ENCODE peak calls at places on chromosomes 3 and 15, in four cellular contexts. M, H, L and U are unnamed samples.

GRCh38 chr15:75348034-75348562 is 1.3 kb downstream of the NEIL1 start:
- DNase-seq in L (no peak), H (no peak), M (peak; percentile 64), U (peak; percentile 19)

GRCh38 chr3:36524560-36524959 is 144.3 kb downstream of the STAC start:
- DNase-seq in M (no peak), H (no peak), L (no peak), U (no peak)

GRCh38 chr3:120741837-120742197 is 499 bp downstream of the RABL3 start:
- DNase-seq in L (peak; percentile 26), H (peak; percentile 18), M (no peak), U (no peak)

GRCh38 chr3:126664591-126665214 is 9.8 kb upstream of the TXNRD3 start:
- DNase-seq in L (no peak), M (no peak), H (no peak), U (no peak)

GRCh38 chr15:45720183-45720582 is 85.4 kb downstream of the SQOR start:
- DNase-seq in M (no peak), L (no peak), H (no peak), U (no peak)

GRCh38 chr3:48276856-48277641 is 36.1 kb downstream of the ZNF589 start:
- DNase-seq in M (no peak), H (no peak), L (no peak), U (no peak)

GRCh38 chr3:121736112-121736511 is 13.4 kb downstream of the GOLGB1 start:
- DNase-seq in M (no peak), L (no peak), H (no peak), U (no peak)

GRCh38 chr3:60301142-60301541 is 950.1 kb downstream of the FHIT start:
- DNase-seq in H (no peak), M (no peak), L (no peak), U (no peak)

GRCh38 chr3:52882377-52882776 is 15.0 kb downstream of the STIMATE start:
- DNase-seq in L (no peak), H (no peak), M (no peak), U (no peak)

GRCh38 chr3:172315401-172316091 is 132.7 kb downstream of the GHSR start:
- DNase-seq in H (peak; percentile 35), L (no peak), M (no peak), U (peak; percentile 56)

GRCh38 chr15:81758789-81759188 is 287.0 kb downstream of the MEX3B start:
- DNase-seq in H (no peak), M (no peak), L (no peak), U (no peak)

GRCh38 chr3:158127250-158128219 is 17.6 kb downstream of the RSRC1 start:
- DNase-seq in L (no peak), H (no peak), M (no peak), U (no peak)

GRCh38 chr3:114290911-114291901 is 2.6 kb upstream of the TIGIT start:
- DNase-seq in M (peak; percentile 100), L (peak; percentile 79), H (peak; percentile 44), U (peak; percentile 50)

GRCh38 chr15:42140383-42141070 is 15.9 kb downstream of the PLA2G4F start:
- DNase-seq in H (no peak), M (no peak), L (no peak), U (no peak)

GRCh38 chr3:37969601-37970100 is 20.9 kb upstream of the VILL start:
- DNase-seq in M (no peak), H (no peak), L (no peak), U (no peak)

GRCh38 chr3:151135548-151136337 is 50.3 kb downstream of the MED12L start:
- DNase-seq in H (no peak), M (no peak), L (no peak), U (no peak)

GRCh38 chr3:88807471-88808090 is 299.8 kb upstream of the EPHA3 start:
- DNase-seq in H (no peak), M (no peak), L (no peak), U (no peak)

GRCh38 chr15:58224068-58224467 is 85.9 kb downstream of the AQP9 start:
- DNase-seq in H (no peak), M (no peak), L (no peak), U (peak; percentile 38)

GRCh38 chr3:151319613-151320012 is 3.0 kb upstream of the GPR87 start:
- DNase-seq in M (no peak), L (no peak), H (no peak), U (no peak)

GRCh38 chr3:65538101-65538500 is 500.6 kb downstream of the MAGI1 start:
- DNase-seq in L (no peak), H (no peak), M (no peak), U (no peak)

GRCh38 chr3:141945726-141946125 is 69.3 kb downstream of the ATP1B3 start:
- DNase-seq in M (peak; percentile 53), L (no peak), H (no peak), U (no peak)

GRCh38 chr15:68614621-68615035 is 35.8 kb downstream of the CORO2B start:
- DNase-seq in H (no peak), L (no peak), M (peak; percentile 78), U (no peak)

DNA sequence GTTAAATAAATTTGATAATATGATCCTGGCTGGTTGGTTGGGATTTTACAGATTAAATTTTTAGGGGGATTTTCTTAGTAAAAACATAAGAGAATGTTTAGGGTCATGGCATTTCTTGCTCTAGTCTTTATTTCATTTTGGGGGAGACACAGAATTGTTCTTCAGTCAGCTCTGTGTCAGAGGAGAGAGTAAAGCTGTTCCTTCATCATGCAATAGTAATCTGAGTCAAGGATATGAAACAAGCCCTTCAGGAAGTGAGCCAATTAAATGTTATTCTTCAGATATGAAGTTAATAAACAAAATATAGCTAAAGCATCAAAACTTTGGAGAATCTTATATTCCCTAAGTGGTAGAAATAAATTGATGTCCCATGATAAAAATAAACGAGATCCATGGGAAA is 22.9 kb upstream of the SLC4A7 start:
- DNase-seq in H (no peak), M (no peak), L (no peak), U (no peak)
- TF ChIP-seq MAX in H (no peak), M (no peak), L (no peak), U (no peak)

GRCh38 chr3:134794323-134794722 is 737 bp upstream of the EPHB1 start:
- DNase-seq in L (no peak), M (no peak), H (no peak), U (no peak)

GRCh38 chr3:134795776-134796312 is 784 bp downstream of the EPHB1 start:
- DNase-seq in H (no peak), M (peak; percentile 81), L (no peak), U (no peak)

GRCh38 chr3:134793562-134793961 is 1.5 kb upstream of the EPHB1 start:
- DNase-seq in M (peak; percentile 6), H (no peak), L (no peak), U (no peak)

GRCh38 chr3:134796313-134797079 is 1.4 kb downstream of the EPHB1 start:
- DNase-seq in L (no peak), M (peak; percentile 71), H (no peak), U (peak; percentile 29)

GRCh38 chr3:134794950-134795775 is at the start of gene EPHB1:
- DNase-seq in H (peak; percentile 60), M (peak; percentile 92), L (peak; percentile 94), U (peak; percentile 96)
- TF ChIP-seq EZH2 in H (no peak), M (no peak), L (no peak), U (peak; percentile 25)

GRCh38 chr3:14125193-14126016 is 553 bp downstream of the TMEM43 start:
- DNase-seq in L (no peak), M (peak; percentile 67), H (peak; percentile 81), U (peak; percentile 84)
- TF ChIP-seq POLR2AphosphoS5 in L (no peak), M (peak; percentile 41), H (peak; percentile 61), U (no peak)

GRCh38 chr3:186025161-186025560 is 83.7 kb downstream of the ETV5 start:
- DNase-seq in H (no peak), M (no peak), L (no peak), U (peak; percentile 31)
- TF ChIP-seq MAX in H (no peak), M (no peak), L (no peak), U (no peak)

DNA sequence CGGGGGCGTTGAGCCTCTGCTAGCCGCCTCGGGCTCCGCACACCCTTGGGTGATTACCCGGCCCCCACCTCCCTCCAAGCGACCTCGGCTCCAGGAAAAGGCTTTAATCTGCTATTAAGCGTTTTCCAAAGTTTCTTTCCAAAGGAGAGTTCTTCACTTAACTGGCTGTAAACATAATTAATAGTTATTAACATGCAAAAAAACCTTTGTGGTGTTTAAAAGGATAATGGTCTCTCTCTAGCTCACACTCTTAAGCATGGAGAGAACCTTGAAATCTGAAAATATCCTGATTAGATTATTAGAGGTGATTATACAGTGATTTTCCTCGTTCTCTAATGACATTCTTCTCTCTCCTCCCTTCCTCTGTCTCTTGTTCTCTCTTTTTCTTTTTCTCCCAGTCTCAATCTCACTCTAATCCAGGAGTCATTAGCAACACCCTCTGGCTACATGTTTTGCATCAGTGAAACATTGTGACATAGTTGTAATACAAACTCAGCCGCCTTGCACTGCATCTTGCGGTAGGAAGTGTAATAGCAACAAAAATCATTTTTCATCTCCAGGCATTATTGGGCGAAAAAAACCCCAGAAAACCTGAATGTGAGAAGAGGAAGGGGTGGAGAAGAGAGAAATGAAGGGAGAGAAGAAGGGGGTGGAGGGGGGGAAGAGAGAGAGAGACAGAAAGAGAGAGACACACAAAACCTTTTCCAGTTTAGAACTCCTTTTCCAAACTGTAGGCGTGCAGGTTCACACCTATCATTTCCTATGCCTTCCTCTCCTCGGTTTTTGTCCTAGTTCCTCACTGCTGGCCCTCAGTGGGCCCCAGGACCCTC is 24.4 kb downstream of the NR2F2 start:
- DNase-seq in H (no peak), L (no peak), M (no peak), U (peak; percentile 85)
- TF ChIP-seq EZH2 in H (no peak), L (no peak), M (peak; percentile 29), U (no peak)

GRCh38 chr3:18112976-18113766 is 312.0 kb downstream of the SATB1 start:
- DNase-seq in H (no peak), M (no peak), L (no peak), U (no peak)
- TF ChIP-seq POLR2AphosphoS5 in H (no peak), M (no peak), L (no peak), U (no peak)

GRCh38 chr3:128052831-128053419 is 688 bp downstream of the SEC61A1 start:
- DNase-seq in M (no peak), L (no peak), H (no peak), U (peak; percentile 41)
- TF ChIP-seq MAX in M (no peak), L (no peak), H (no peak), U (no peak)

GRCh38 chr3:32818431-32819085 is 761 bp downstream of the TRIM71 start:
- DNase-seq in L (no peak), H (no peak), M (no peak), U (no peak)
- TF ChIP-seq EZH2 in L (no peak), H (no peak), M (no peak), U (peak; percentile 89)

GRCh38 chr15:85794598-85795319 is at the start of gene KLHL25:
- DNase-seq in M (peak; percentile 86), H (peak; percentile 81), L (peak; percentile 56), U (peak; percentile 95)
- TF ChIP-seq POLR2AphosphoS5 in M (no peak), H (peak; percentile 82), L (no peak), U (peak; percentile 77)